ENCODE peak calls at places on chromosomes 13 and 19, in four cellular contexts. S is GM12878, V is K562, N is HepG2. Y is an unnamed sample.

GRCh38 chr19:40357655-40358054 is 9.2 kb downstream of the PLD3 start:
- DNase-seq in S (no peak), N (no peak), V (no peak), Y (no peak)

GRCh38 chr13:112994084-112994780 is 25.2 kb downstream of the MCF2L start:
- DNase-seq in S (no peak), N (no peak), V (no peak), Y (no peak)

GRCh38 chr19:30167206-30167903 is 204.8 kb upstream of the ZNF536 start:
- DNase-seq in S (no peak), V (no peak), N (no peak), Y (no peak)

GRCh38 chr13:30421093-30422055 is 919 bp upstream of the UBE2L5 start:
- DNase-seq in N (no peak), S (no peak), V (peak), Y (peak)

GRCh38 chr19:4140237-4140711 is 13.2 kb upstream of the CREB3L3 start:
- DNase-seq in N (peak), S (no peak), V (peak), Y (peak)

GRCh38 chr13:64471916-64472315 is 2758.2 kb downstream of the PCDH9 start:
- DNase-seq in V (no peak), N (peak), S (no peak), Y (no peak)

GRCh38 chr13:27943951-27944350 is 24.2 kb downstream of the PDX1 start:
- DNase-seq in V (no peak), N (no peak), S (no peak), Y (no peak)

GRCh38 chr19:1082165-1082927 is 12.8 kb downstream of the POLR2E start:
- DNase-seq in S (no peak), N (no peak), V (peak), Y (peak)

GRCh38 chr19:28026636-28027035 is 1186.3 kb downstream of the UQCRFS1 start:
- DNase-seq in N (no peak), S (no peak), V (no peak), Y (no peak)

GRCh38 chr19:18496167-18496979 is 25.5 kb downstream of the ELL start:
- DNase-seq in N (peak), S (no peak), V (peak), Y (no peak)

GRCh38 chr19:51098366-51099069 is 9.7 kb downstream of the CTU1 start:
- DNase-seq in V (no peak), S (no peak), N (no peak), Y (no peak)

GRCh38 chr19:55488986-55489710 is 912 bp downstream of the SSC5D start:
- DNase-seq in V (no peak), N (no peak), S (no peak), Y (no peak)

GRCh38 chr13:114111577-114111976 is 20.8 kb downstream of the RASA3 start:
- DNase-seq in V (no peak), S (no peak), N (no peak), Y (no peak)

GRCh38 chr19:20503536-20503935 is 62.0 kb downstream of the ZNF737 start:
- DNase-seq in S (no peak), V (no peak), N (no peak), Y (no peak)

DNA sequence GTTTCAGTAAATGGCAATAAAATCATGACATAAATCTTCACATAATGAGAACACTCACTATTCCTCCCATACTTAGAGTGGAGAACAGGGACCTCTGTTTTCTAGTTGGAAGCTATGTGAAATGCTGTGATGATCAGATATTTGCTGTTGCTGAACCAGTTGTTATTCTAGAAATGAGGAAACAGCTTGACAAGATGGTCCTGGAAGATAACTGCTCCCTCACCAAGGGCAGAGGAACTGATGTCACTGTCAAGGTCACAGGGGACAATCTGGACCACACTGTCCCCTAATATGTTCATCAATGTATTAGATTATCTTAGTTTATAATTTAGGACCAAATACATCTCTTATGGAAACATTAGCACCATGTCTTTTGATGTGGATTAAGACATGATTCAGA is 1173.3 kb downstream of the PCDH17 start:
- DNase-seq in N (no peak), V (no peak), S (no peak), Y (no peak)
- TF ChIP-seq CREM in N (no peak), V (no peak), S (no peak), Y (no peak)

DNA sequence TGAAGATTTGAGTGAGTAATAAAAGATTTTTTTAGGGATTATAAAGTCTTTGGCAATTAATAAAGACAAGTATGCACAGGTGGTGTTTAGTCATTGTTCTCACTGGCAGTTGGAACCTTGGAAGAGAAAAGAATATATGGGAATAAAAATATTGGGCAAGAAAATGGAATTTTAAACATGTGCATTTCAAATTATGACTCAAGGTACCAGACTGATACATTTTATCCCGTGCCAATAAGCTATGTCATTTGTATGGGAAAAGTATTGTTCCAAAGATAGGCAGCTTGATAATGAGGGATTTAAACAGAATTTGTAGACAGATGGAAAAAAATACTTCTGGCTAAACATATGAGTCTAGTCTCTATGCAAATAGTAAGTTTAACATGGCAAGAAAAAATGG is 169.6 kb upstream of the UFM1 start:
- DNase-seq in V (no peak), N (no peak), S (no peak), Y (no peak)
- TF ChIP-seq CREM in V (no peak), N (no peak), S (no peak), Y (no peak)

DNA sequence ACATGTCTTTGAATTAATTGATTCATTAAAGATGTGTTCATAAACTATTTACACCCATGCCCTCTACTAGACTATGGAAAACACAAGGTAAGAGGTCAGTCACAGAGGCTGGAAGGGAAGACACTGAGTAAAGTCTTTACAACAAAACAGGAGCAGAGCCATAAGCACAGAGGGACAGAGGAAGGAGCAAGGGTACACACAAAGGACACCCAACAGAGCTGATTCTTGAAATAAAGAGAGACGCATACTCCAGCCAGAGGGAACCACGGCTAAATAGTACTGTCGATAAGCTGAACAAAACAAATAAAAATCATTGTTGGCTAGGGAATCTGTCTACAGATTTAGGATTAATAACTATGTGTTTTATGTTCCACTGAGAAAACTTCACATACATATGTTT is 289.2 kb downstream of the EFNB2 start:
- DNase-seq in N (no peak), V (no peak), S (no peak), Y (no peak)
- TF ChIP-seq CREM in N (no peak), V (no peak), S (no peak), Y (no peak)

GRCh38 chr13:45325806-45326205 is 15.2 kb downstream of the TPT1 start:
- DNase-seq in V (no peak), S (no peak), N (peak), Y (no peak)
- TF ChIP-seq CREM in V (no peak), S (no peak), N (no peak), Y (no peak)

Y was measured in WTC11.